ENCODE peak calls at places on chromosomes 1 and 21, in five cellular contexts. J is M059J; R is coronary artery; E is choroid plexus epithelial cell; Z is activated naive CD4-positive, alpha-beta T cell treated with Interleukin-2 at 50 U/mL for 16 hours. T is an unnamed sample.

GRCh38 chr1:206866062-206866461 is 639 bp downstream of the IL20 start:
- DNase-seq in Z (no peak), E (peak), J (peak), R (no peak), T (no peak)

GRCh38 chr1:27400963-27401341 is 8.5 kb downstream of the GPR3 start:
- DNase-seq in R (no peak), J (no peak), Z (no peak), E (no peak), T (peak)

GRCh38 chr21:29496337-29496736 is 197.6 kb downstream of the BACH1 start:
- DNase-seq in E (peak), Z (no peak), J (no peak), R (no peak), T (no peak)

GRCh38 chr1:181482521-181483083 is 715 bp upstream of the CACNA1E start:
- DNase-seq in E (no peak), Z (peak), J (no peak), R (no peak), T (peak)

GRCh38 chr1:223776075-223776814 is 63.9 kb downstream of the CAPN2 start:
- DNase-seq in R (no peak), E (peak), Z (peak), J (peak), T (no peak)

GRCh38 chr1:52423771-52424170 is 19.4 kb downstream of the PRPF38A start:
- DNase-seq in Z (peak), J (no peak), E (no peak), R (no peak), T (peak)

GRCh38 chr1:224510880-224511645 is 76.5 kb upstream of the WDR26 start:
- DNase-seq in J (peak), Z (no peak), E (peak), R (no peak), T (no peak)

GRCh38 chr1:224080082-224080774 is 33.7 kb upstream of the FBXO28 start:
- DNase-seq in R (no peak), J (peak), E (peak), Z (no peak), T (no peak)

GRCh38 chr1:241357366-241358305 is 631 bp upstream of the RGS7 start:
- DNase-seq in E (peak), J (no peak), Z (no peak), R (no peak), T (no peak)

GRCh38 chr1:55500601-55501000 is 285.4 kb upstream of the USP24 start:
- DNase-seq in R (no peak), E (no peak), Z (no peak), J (peak), T (no peak)

GRCh38 chr1:115457295-115457694 is 119.2 kb upstream of the NGF start:
- DNase-seq in Z (no peak), E (peak), R (no peak), J (peak), T (no peak)

T was measured in B cell.